ENCODE peak calls at places on chromosome 4, in nine cellular contexts. I is IMR-90, P is lower leg skin, K is cardiac fibroblast, X is endodermal cell, S is K562, H is GM12865, F is stomach, U is bronchial epithelial cell. R is an unnamed sample.
A peak's percentile ranks its signal among the peaks of the same experiment; 100 is the strongest.

GRCh38 chr4:2394544-2394943 is 23.9 kb downstream of the ZFYVE28 start:
- DNase-seq in I (no peak), P (no peak), K (no peak), X (no peak), S (no peak), H (no peak), F (no peak), U (no peak), R (no peak)

GRCh38 chr4:30208731-30209435 is 511.3 kb upstream of the PCDH7 start:
- DNase-seq in I (peak; percentile 18), P (no peak), K (peak; percentile 40), X (no peak), S (no peak), H (no peak), F (no peak), U (peak; percentile 91), R (no peak)

GRCh38 chr4:8072235-8072968 is 86.2 kb downstream of the ABLIM2 start:
- DNase-seq in I (no peak), P (no peak), K (no peak), X (peak; percentile 38), S (no peak), H (no peak), F (no peak), U (no peak), R (no peak)

GRCh38 chr4:36551697-36552214 is 270.3 kb downstream of the DTHD1 start:
- DNase-seq in I (no peak), P (no peak), K (no peak), X (no peak), S (no peak), H (peak; percentile 79), F (no peak), U (peak; percentile 93), R (no peak)

GRCh38 chr4:107709916-107710315 is 10.1 kb downstream of the PAPSS1 start:
- DNase-seq in I (peak; percentile 22), P (no peak), K (peak; percentile 37), X (no peak), S (no peak), H (no peak), F (no peak), U (peak; percentile 49), R (no peak)

GRCh38 chr4:69167300-69167699 is 47.2 kb downstream of the UGT2B11 start:
- DNase-seq in I (peak; percentile 2), P (no peak), K (peak; percentile 33), X (no peak), S (no peak), H (no peak), F (no peak), U (peak; percentile 2), R (no peak)

GRCh38 chr4:56505269-56506109 is at the start of gene ARL9:
- DNase-seq in I (peak; percentile 40), P (peak; percentile 91), K (peak; percentile 52), X (peak; percentile 93), S (no peak), H (peak; percentile 37), F (peak; percentile 70), U (peak; percentile 35), R (peak; percentile 39)

GRCh38 chr4:44984083-44984482 is 257.7 kb upstream of the GNPDA2 start:
- DNase-seq in I (no peak), P (no peak), K (no peak), X (no peak), S (no peak), H (no peak), F (no peak), U (no peak), R (no peak)

GRCh38 chr4:1496116-1496642 is 89.9 kb upstream of the NKX1-1 start:
- DNase-seq in I (no peak), P (no peak), K (no peak), X (peak; percentile 24), S (no peak), H (no peak), F (no peak), U (no peak), R (no peak)

GRCh38 chr4:96170198-96170597 is 330.3 kb downstream of the PDHA2 start:
- DNase-seq in I (no peak), P (no peak), K (no peak), X (peak; percentile 57), S (peak; percentile 20), H (peak; percentile 1), F (no peak), U (no peak), R (no peak)

GRCh38 chr4:39259571-39260330 is 77.4 kb downstream of the WDR19 start:
- DNase-seq in I (peak; percentile 86), P (no peak), K (peak; percentile 55), X (no peak), S (no peak), H (no peak), F (no peak), U (no peak), R (no peak)

GRCh38 chr4:72857216-72857615 is 212.3 kb downstream of the COX18 start:
- DNase-seq in I (no peak), P (no peak), K (no peak), X (no peak), S (no peak), H (no peak), F (no peak), U (no peak), R (no peak)

GRCh38 chr4:1830642-1831228 is 25.2 kb downstream of the LETM1 start:
- DNase-seq in I (no peak), P (no peak), K (no peak), X (no peak), S (no peak), H (peak; percentile 11), F (no peak), U (no peak), R (no peak)

GRCh38 chr4:102449751-102450352 is 51.3 kb upstream of the NFKB1 start:
- DNase-seq in I (peak; percentile 64), P (no peak), K (peak; percentile 80), X (peak; percentile 72), S (peak; percentile 22), H (peak; percentile 78), F (peak; percentile 33), U (peak; percentile 66), R (peak; percentile 46)

GRCh38 chr4:53682196-53682595 is 90.9 kb upstream of the LNX1 start:
- DNase-seq in I (peak; percentile 85), P (no peak), K (peak; percentile 81), X (no peak), S (no peak), H (no peak), F (no peak), U (no peak), R (no peak)

GRCh38 chr4:15234585-15235126 is 193.2 kb upstream of the C1QTNF7 start:
- DNase-seq in I (peak; percentile 98), P (no peak), K (peak; percentile 95), X (no peak), S (no peak), H (no peak), F (no peak), U (peak; percentile 93), R (no peak)

GRCh38 chr4:6568689-6569332 is 6.2 kb upstream of the MAN2B2 start:
- DNase-seq in I (peak; percentile 79), P (no peak), K (peak; percentile 83), X (no peak), S (no peak), H (no peak), F (no peak), U (peak; percentile 79), R (no peak)

GRCh38 chr4:5037553-5038551 is 13.4 kb upstream of the STK32B start:
- DNase-seq in I (peak; percentile 99), P (peak; percentile 77), K (peak; percentile 86), X (no peak), S (peak; percentile 26), H (no peak), F (no peak), U (peak; percentile 92), R (no peak)

GRCh38 chr4:153465583-153465921 is 608 bp upstream of the TMEM131L start:
- DNase-seq in I (peak; percentile 61), P (no peak), K (peak; percentile 64), X (no peak), S (peak; percentile 60), H (peak; percentile 74), F (peak; percentile 41), U (no peak), R (peak; percentile 41)
- TF ChIP-seq CTCF in I (no peak), P (no peak), K (peak; percentile 19), X (no peak), S (peak; percentile 5), H (no peak), F (no peak), U (peak; percentile 27), R (no peak)

GRCh38 chr4:189202182-189202868 is 738.3 kb upstream of the FRG1 start:
- DNase-seq in I (peak; percentile 92), P (peak; percentile 87), K (peak; percentile 85), X (peak; percentile 78), S (peak; percentile 34), H (peak; percentile 1), F (peak; percentile 64), U (peak; percentile 25), R (peak; percentile 41)
- H3K4me3 ChIP-seq in I (peak overlapping the region; percentile 37), P (no peak overlapping the region), K (peak overlapping the region; percentile 33), X (no peak overlapping the region), S (no peak overlapping the region), H (no peak overlapping the region), F (peak overlapping the region; percentile 25), U (no peak overlapping the region), R (no peak overlapping the region)

GRCh38 chr4:26321326-26322276 is 787 bp downstream of the RBPJ start:
- DNase-seq in I (peak; percentile 41), P (peak; percentile 88), K (peak; percentile 45), X (peak; percentile 75), S (no peak), H (peak; percentile 45), F (no peak), U (peak; percentile 17), R (peak; percentile 29)

GRCh38 chr4:26320159-26320452 is 708 bp upstream of the RBPJ start:
- DNase-seq in I (peak; percentile 28), P (no peak), K (peak; percentile 54), X (no peak), S (no peak), H (peak; percentile 81), F (no peak), U (peak; percentile 41), R (no peak)

GRCh38 chr4:26322349-26322748 is 1.5 kb downstream of the RBPJ start:
- DNase-seq in I (no peak), P (no peak), K (no peak), X (no peak), S (no peak), H (no peak), F (no peak), U (no peak), R (no peak)

GRCh38 chr4:26319467-26320158 is 1.2 kb upstream of the RBPJ start:
- DNase-seq in I (peak; percentile 100), P (peak; percentile 99), K (peak; percentile 100), X (peak; percentile 98), S (peak; percentile 81), H (peak; percentile 100), F (peak; percentile 99), U (peak; percentile 98), R (peak; percentile 99)

GRCh38 chr4:26320453-26321325 is at the start of gene RBPJ:
- DNase-seq in I (peak; percentile 99), P (peak; percentile 98), K (peak; percentile 98), X (peak; percentile 98), S (peak; percentile 85), H (peak; percentile 94), F (peak; percentile 88), U (peak; percentile 86), R (peak; percentile 95)
- TF ChIP-seq CTCF in I (no peak), P (no peak), K (no peak), X (no peak), S (no peak), H (no peak), F (no peak), U (no peak), R (no peak)

DNA sequence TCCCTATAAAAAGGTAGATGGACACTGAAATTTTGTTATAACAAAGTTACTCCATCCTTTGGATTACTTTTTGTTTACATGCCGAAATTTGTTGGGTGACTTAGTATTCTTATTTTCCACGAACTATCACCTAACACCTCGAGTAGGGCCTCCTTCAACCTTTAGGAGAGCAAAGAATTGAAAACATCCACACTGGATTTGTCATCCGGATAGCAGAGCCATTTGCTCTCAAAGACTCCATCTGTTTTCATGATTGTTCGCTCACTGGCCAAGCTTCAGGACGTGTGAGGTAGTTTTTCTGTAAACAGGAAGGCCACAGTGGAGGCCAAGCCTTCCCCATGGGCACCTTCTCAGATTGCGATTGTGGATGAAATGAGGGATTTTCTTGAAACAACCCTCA is at the start of gene ADAD1:
- DNase-seq in I (no peak), P (no peak), K (no peak), X (no peak), S (no peak), H (no peak), F (no peak), U (no peak), R (no peak)
- H3K4me3 ChIP-seq in I (no peak within 1 kb of the TSS), P (no peak within 1 kb of the TSS), K (no peak within 1 kb of the TSS), X (no peak within 1 kb of the TSS), S (no peak within 1 kb of the TSS), H (no peak within 1 kb of the TSS), F (no peak within 1 kb of the TSS), U (no peak within 1 kb of the TSS), R (no peak within 1 kb of the TSS)